ENCODE peak calls at places on chromosomes 12 and 14, in four cellular contexts. B, A, E and X are unnamed samples.

GRCh38 chr12:22759769-22760674 is 135.1 kb downstream of the ETNK1 start:
- DNase-seq in E (no peak), B (no peak), A (no peak), X (no peak)

GRCh38 chr12:125577334-125577733 is 512.1 kb downstream of the AACS start:
- DNase-seq in E (no peak), B (no peak), A (no peak), X (no peak)

GRCh38 chr12:129558036-129558435 is 345.8 kb downstream of the TMEM132D start:
- DNase-seq in B (no peak), A (no peak), E (no peak), X (no peak)

GRCh38 chr12:24530689-24531088 is 418.2 kb downstream of the BCAT1 start:
- DNase-seq in E (no peak), B (no peak), A (no peak), X (no peak)

GRCh38 chr12:76246611-76247010 is 101.6 kb downstream of the BBS10 start:
- DNase-seq in A (no peak), E (no peak), B (no peak), X (peak)

GRCh38 chr12:5185435-5186069 is 141.9 kb downstream of the KCNA5 start:
- DNase-seq in B (no peak), A (no peak), E (no peak), X (no peak)

GRCh38 chr12:20629414-20630156 is 65.5 kb upstream of the SLCO1C1 start:
- DNase-seq in B (peak), E (no peak), A (no peak), X (peak)

GRCh38 chr12:47488888-47489287 is 216.9 kb downstream of the RPAP3 start:
- DNase-seq in A (no peak), B (no peak), E (no peak), X (no peak)

GRCh38 chr12:131726-132465 is 65.3 kb downstream of the IQSEC3 start:
- DNase-seq in E (no peak), B (no peak), A (no peak), X (no peak)

GRCh38 chr12:62263956-62264355 is 3.8 kb downstream of the USP15 start:
- DNase-seq in A (no peak), B (no peak), E (no peak), X (no peak)

GRCh38 chr12:62767506-62767905 is 167.4 kb downstream of the PPM1H start:
- DNase-seq in B (peak), A (no peak), E (no peak), X (no peak)

GRCh38 chr14:80867091-80867490 is 74.4 kb downstream of the CEP128 start:
- DNase-seq in B (peak), E (no peak), A (no peak), X (no peak)

GRCh38 chr12:29783773-29784666 is at the start of gene TMTC1:
- DNase-seq in A (peak), B (peak), E (peak), X (peak)

GRCh38 chr12:112165624-112166023 is 40.3 kb downstream of the TRAFD1 start:
- DNase-seq in B (no peak), A (no peak), E (no peak), X (no peak)

GRCh38 chr14:53791116-53791515 is 165.5 kb downstream of the BMP4 start:
- DNase-seq in B (no peak), A (no peak), E (no peak), X (no peak)

GRCh38 chr12:2233034-2233433 is 180.2 kb downstream of the CACNA1C start:
- DNase-seq in A (no peak), B (peak), E (no peak), X (no peak)

GRCh38 chr12:53049582-53050318 is at the start of gene TNS2:
- DNase-seq in E (peak), B (peak), A (peak), X (peak)

GRCh38 chr14:54362089-54362504 is 34.7 kb upstream of the CDKN3 start:
- DNase-seq in E (no peak), A (no peak), B (no peak), X (no peak)

GRCh38 chr12:12529783-12530421 is 32.8 kb downstream of the DUSP16 start:
- DNase-seq in E (no peak), B (no peak), A (no peak), X (no peak)

GRCh38 chr12:113766880-113767878 is 198.9 kb downstream of the RBM19 start:
- DNase-seq in A (no peak), B (peak), E (no peak), X (peak)

GRCh38 chr12:131755305-131756113 is 44.6 kb downstream of the SFSWAP start:
- DNase-seq in B (peak), A (peak), E (peak), X (peak)

GRCh38 chr14:78530078-78530477 is 359.9 kb downstream of the NRXN3 start:
- DNase-seq in B (no peak), A (peak), E (no peak), X (peak)

GRCh38 chr14:44788612-44789011 is 173.1 kb downstream of the KLHL28 start:
- DNase-seq in A (no peak), B (peak), E (no peak), X (no peak)

GRCh38 chr14:101855958-101856357 is 94.4 kb downstream of the PPP2R5C start:
- DNase-seq in E (no peak), A (peak), B (no peak), X (peak)

GRCh38 chr14:89256273-89256672 is 160.8 kb downstream of the FOXN3 start:
- DNase-seq in A (no peak), E (no peak), B (no peak), X (peak)

GRCh38 chr14:36996133-36996856 is 176.1 kb downstream of the SLC25A21 start:
- DNase-seq in E (no peak), B (peak), A (no peak), X (no peak)

GRCh38 chr14:93880025-93880820 is 46.9 kb upstream of the FAM181A start:
- DNase-seq in A (no peak), B (no peak), E (no peak), X (no peak)

GRCh38 chr12:108855284-108856169 is 1.9 kb downstream of the SSH1 start:
- DNase-seq in A (peak), E (no peak), B (peak), X (no peak)

GRCh38 chr12:128205758-128206157 is 61.2 kb upstream of the TMEM132C start:
- DNase-seq in B (no peak), A (no peak), E (no peak), X (no peak)

GRCh38 chr12:460301-461230 is 827 bp downstream of the B4GALNT3 start:
- DNase-seq in A (peak), E (peak), B (no peak), X (peak)

GRCh38 chr12:89983622-89984021 is 275.0 kb upstream of the ATP2B1 start:
- DNase-seq in E (no peak), B (no peak), A (no peak), X (no peak)

GRCh38 chr12:57242691-57243454 is 8.1 kb downstream of the STAC3 start:
- DNase-seq in A (peak), B (peak), E (peak), X (peak)

GRCh38 chr12:63930971-63931370 is 86.5 kb downstream of the SRGAP1 start:
- DNase-seq in B (peak), A (no peak), E (no peak), X (no peak)

GRCh38 chr12:63927511-63927910 is 83.0 kb downstream of the SRGAP1 start:
- DNase-seq in E (no peak), A (no peak), B (no peak), X (no peak)

GRCh38 chr12:63928305-63928704 is 83.8 kb downstream of the SRGAP1 start:
- DNase-seq in E (no peak), B (no peak), A (no peak), X (no peak)

GRCh38 chr12:63931703-63932102 is 87.2 kb downstream of the SRGAP1 start:
- DNase-seq in A (no peak), B (no peak), E (no peak), X (no peak)

GRCh38 chr12:63929426-63929825 is 84.9 kb downstream of the SRGAP1 start:
- DNase-seq in E (no peak), B (no peak), A (no peak), X (no peak)
- H3K27ac ChIP-seq in E (no peak), B (no peak), A (no peak), X (no peak)

GRCh38 chr14:91119556-91120311 is 5.9 kb downstream of the DGLUCY start:
- DNase-seq in E (no peak), B (peak), A (no peak), X (peak)
- H3K27ac ChIP-seq in E (no peak), B (no peak), A (no peak), X (peak)

GRCh38 chr14:72706485-72706884 is 187.4 kb downstream of the DPF3 start:
- DNase-seq in A (no peak), B (no peak), E (no peak), X (no peak)

GRCh38 chr14:72708708-72709475 is 185.0 kb downstream of the DPF3 start:
- DNase-seq in B (no peak), A (no peak), E (no peak), X (no peak)

GRCh38 chr14:72711936-72712335 is 182.0 kb downstream of the DPF3 start:
- DNase-seq in A (no peak), B (no peak), E (no peak), X (no peak)

GRCh38 chr14:72714094-72714493 is 179.8 kb downstream of the DPF3 start:
- DNase-seq in B (no peak), A (no peak), E (no peak), X (no peak)

GRCh38 chr14:72710212-72710611 is 183.7 kb downstream of the DPF3 start:
- DNase-seq in E (no peak), B (peak), A (no peak), X (no peak)
- H3K27ac ChIP-seq in E (no peak), B (no peak), A (no peak), X (no peak)

DNA sequence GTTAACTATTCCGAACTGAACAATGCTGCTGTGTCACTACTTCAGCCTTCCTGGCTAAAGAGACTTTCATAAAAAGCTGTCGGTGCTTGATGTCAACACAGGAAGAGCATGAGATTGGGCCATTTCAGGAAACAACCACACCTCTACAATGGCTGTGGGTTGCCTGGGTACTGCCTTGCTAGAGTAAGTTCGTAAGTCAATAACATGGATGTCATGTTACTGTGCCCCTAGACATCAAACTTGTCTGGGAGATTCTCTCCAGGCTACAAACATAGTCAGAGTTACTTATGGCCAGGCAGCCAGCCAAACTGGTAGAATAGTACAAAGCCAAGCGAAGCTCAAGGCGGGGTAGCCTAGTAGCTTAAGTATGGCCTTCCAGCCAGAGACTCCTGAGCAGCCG is 23.1 kb downstream of the MAX start:
- DNase-seq in B (no peak), E (no peak), A (no peak), X (no peak)
- H3K27ac ChIP-seq in B (no peak), E (no peak), A (peak), X (no peak)

DNA sequence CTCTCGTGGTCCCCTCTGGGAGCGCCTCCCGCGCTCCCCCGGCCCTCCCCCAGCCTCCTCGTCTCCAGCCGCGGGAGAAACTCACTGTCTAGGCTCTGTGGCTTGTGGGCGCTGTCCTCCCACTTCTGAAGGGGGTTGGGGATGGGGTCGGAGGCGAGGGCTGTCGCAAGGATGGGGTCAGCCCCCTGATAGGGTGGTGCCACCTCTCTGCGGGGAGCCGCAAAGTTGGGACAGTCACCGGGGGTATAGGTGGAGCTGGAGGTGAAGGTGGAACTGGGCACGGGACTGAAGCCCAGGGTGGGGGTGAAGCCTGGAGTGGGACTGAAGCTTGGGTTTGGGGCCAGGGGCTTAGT is 12.2 kb downstream of the TNFRSF1A start:
- DNase-seq in A (no peak), B (no peak), E (no peak), X (no peak)
- H3K27ac ChIP-seq in A (no peak), B (no peak), E (no peak), X (no peak)

DNA sequence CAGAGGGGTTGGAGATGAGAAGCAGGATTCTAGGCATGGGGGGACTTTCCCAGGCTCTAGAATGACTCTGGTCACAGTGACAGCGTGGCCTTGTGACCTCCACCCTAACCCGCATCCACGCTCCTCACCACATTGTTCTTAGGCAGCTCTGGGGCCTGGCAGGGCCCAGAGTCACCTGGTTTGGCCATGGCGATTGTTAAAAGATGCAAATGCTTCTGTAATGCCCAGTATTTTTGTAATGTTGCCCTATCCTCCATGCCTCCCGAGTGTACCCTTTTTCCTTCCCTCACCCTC is 19.1 kb upstream of the EML1 start:
- DNase-seq in B (no peak), A (no peak), E (no peak), X (no peak)
- H3K27ac ChIP-seq in B (no peak), A (no peak), E (no peak), X (peak)

DNA sequence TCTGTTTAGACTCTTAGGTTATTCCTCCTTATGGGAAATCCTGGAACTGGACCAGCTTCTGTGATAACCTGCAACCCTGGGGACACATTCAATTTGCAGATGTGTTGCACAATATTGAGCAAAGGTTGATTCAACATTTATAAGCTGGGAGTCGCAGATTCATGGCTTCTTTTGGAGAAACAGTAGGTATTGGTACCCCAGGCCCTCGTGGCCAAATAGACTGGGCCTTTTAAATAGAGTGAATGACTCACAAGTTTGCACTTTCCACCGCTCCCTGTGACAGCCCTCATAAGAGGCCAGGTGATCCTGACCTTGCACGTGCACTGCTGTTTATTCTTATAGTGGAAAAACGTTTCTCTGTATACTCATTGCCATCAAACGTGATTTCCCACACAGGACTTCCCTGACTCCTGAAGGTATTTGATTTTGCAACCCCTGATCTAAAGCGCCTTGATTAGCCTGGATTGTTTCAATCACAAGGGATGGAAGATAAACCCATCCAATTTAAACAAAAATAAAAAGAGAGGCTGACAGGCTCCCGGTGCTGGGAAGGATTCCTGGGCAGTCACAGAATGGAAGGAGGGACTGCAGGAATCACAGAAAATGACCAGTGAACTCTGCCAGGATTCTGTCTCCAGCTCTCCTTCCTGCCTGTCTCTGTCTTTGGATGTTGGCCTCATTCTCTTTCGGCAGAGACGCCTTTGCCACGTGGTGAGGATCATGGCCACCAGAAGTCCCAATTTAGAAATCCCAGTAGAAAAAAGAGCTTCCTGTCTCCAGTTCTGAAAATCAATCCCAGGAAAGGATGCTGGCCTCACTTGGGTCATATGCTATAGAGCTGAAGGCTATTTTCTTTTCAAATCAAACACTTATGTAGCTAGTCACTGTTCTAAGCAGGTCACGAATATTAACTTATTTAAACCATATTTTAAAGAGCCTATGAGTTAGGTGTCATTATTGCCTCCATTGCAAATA is 97.8 kb downstream of the VCPKMT start:
- DNase-seq in B (peak), E (no peak), A (no peak), X (no peak)
- H3K27ac ChIP-seq in B (peak), E (no peak), A (no peak), X (no peak)

GRCh38 chr14:23104591-23105347 is at the start of gene CIROP:
- DNase-seq in A (no peak), E (no peak), B (peak), X (no peak)
- H3K27ac ChIP-seq in A (no peak), E (no peak), B (peak), X (no peak)